ENCODE peak calls at places on chromosomes 6 and 20, in four cellular contexts. K is GM12892, U is ovary, D is heart left ventricle. N is an unnamed sample.

GRCh38 chr6:78397537-78397936 is 469.8 kb upstream of the IRAK1BP1 start:
- DNase-seq in K (no peak), U (no peak), D (no peak), N (no peak)

GRCh38 chr20:50843331-50844276 is 48.7 kb downstream of the BCAS4 start:
- DNase-seq in K (no peak), U (no peak), D (no peak), N (no peak)

GRCh38 chr6:145209312-145209711 is 526.0 kb downstream of the EPM2A start:
- DNase-seq in K (no peak), U (no peak), D (no peak), N (no peak)

GRCh38 chr6:448296-449056 is 56.9 kb downstream of the IRF4 start:
- DNase-seq in K (no peak), U (no peak), D (no peak), N (no peak)

GRCh38 chr20:47662483-47663353 is 122.6 kb downstream of the SULF2 start:
- DNase-seq in K (no peak), U (no peak), D (no peak), N (no peak)

GRCh38 chr6:17962436-17963031 is 24.9 kb downstream of the KIF13A start:
- DNase-seq in K (no peak), U (no peak), D (peak; percentile 78), N (peak; percentile 84)

GRCh38 chr6:130070306-130070705 is 51.9 kb downstream of the L3MBTL3 start:
- DNase-seq in K (no peak), U (no peak), D (no peak), N (no peak)

GRCh38 chr6:108945686-108946158 is 97.5 kb downstream of the ARMC2 start:
- DNase-seq in K (no peak), U (peak; percentile 92), D (peak; percentile 90), N (no peak)

GRCh38 chr20:20223981-20224380 is 143.9 kb upstream of the INSM1 start:
- DNase-seq in K (no peak), U (no peak), D (no peak), N (no peak)

GRCh38 chr6:84074988-84075781 is 41.6 kb downstream of the MRAP2 start:
- DNase-seq in K (no peak), U (no peak), D (no peak), N (no peak)

GRCh38 chr6:3357669-3358068 is 98.9 kb downstream of the PSMG4 start:
- DNase-seq in K (no peak), U (no peak), D (no peak), N (no peak)

GRCh38 chr6:116369540-116370327 is 1.0 kb upstream of the DSE start:
- DNase-seq in K (peak; percentile 23), U (no peak), D (no peak), N (no peak)

GRCh38 chr6:158708239-158708638 is 58.4 kb downstream of the SYTL3 start:
- DNase-seq in K (no peak), U (peak; percentile 73), D (peak; percentile 72), N (no peak)

GRCh38 chr20:10271470-10272219 is 53.0 kb downstream of the SNAP25 start:
- DNase-seq in K (no peak), U (no peak), D (no peak), N (no peak)

GRCh38 chr6:107736713-107737396 is 87.3 kb downstream of the SCML4 start:
- DNase-seq in K (no peak), U (no peak), D (no peak), N (no peak)

GRCh38 chr6:81761197-81761596 is 8.7 kb upstream of the TENT5A start:
- DNase-seq in K (no peak), U (no peak), D (no peak), N (no peak)

GRCh38 chr20:64137598-64138031 is 26.6 kb upstream of the MYT1 start:
- DNase-seq in K (no peak), U (no peak), D (peak; percentile 46), N (no peak)

GRCh38 chr6:111810321-111811235 is 62.7 kb downstream of the FYN start:
- DNase-seq in K (no peak), U (no peak), D (no peak), N (no peak)

GRCh38 chr6:88302769-88303230 is 136.7 kb upstream of the CNR1 start:
- DNase-seq in K (no peak), U (no peak), D (no peak), N (no peak)

GRCh38 chr6:142698751-142699150 is 246.2 kb downstream of the HIVEP2 start:
- DNase-seq in K (no peak), U (no peak), D (no peak), N (no peak)

GRCh38 chr20:16125810-16126209 is 447.4 kb downstream of the KIF16B start:
- DNase-seq in K (no peak), U (no peak), D (no peak), N (no peak)

GRCh38 chr20:3864518-3864917 is 17.9 kb downstream of the MAVS start:
- DNase-seq in K (no peak), U (peak; percentile 51), D (no peak), N (no peak)

GRCh38 chr6:109690373-109690739 is 646 bp downstream of the AK9 start:
- DNase-seq in K (peak; percentile 42), U (peak; percentile 53), D (peak; percentile 72), N (no peak)

GRCh38 chr6:28923318-28924102 is at the start of gene TRIM27:
- DNase-seq in K (peak; percentile 80), U (peak; percentile 92), D (peak; percentile 96), N (peak; percentile 80)
- TF ChIP-seq POLR2A in K (peak; percentile 93), U (peak; percentile 79), D (no peak), N (peak; percentile 92)

DNA sequence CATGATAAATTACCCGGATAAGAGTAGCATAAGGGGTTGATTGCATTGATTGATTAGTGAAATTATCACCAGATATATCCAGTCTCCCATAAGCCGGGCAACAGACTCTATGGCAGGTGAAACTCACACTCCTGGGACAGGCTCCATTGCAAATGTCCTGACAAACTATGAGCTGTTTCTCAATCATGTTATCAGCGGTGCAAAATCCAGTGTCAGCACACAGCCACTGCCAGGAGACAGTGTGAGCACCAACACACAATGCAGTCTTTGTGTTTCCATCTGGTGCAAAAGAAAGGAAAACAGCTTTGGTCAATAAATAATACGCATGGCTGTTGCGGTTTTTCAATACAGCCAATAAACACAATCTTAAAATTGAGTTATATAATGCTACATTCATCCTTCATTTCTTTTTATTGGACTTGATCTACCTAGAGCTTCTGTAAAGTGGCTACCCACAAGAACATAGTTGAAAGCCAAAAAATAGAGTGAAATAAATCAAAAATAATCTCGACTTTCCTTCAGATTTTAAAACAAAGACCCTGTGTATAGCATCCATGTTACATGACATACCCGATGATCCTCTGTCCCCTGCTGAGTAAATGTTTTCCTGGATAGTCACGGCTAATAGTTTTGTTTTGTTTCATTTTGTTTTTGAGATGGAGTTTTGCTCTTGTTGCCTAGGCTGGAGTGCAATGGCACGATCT is 64.3 kb upstream of the AFDN start:
- DNase-seq in K (no peak), U (no peak), D (no peak), N (no peak)
- TF ChIP-seq POLR2A in K (no peak), U (no peak), D (no peak), N (no peak)

GRCh38 chr20:1467355-1468116 is 887 bp upstream of the NSFL1C start:
- DNase-seq in K (no peak), U (peak; percentile 27), D (no peak), N (no peak)
- TF ChIP-seq POLR2A in K (no peak), U (no peak), D (no peak), N (no peak)

DNA sequence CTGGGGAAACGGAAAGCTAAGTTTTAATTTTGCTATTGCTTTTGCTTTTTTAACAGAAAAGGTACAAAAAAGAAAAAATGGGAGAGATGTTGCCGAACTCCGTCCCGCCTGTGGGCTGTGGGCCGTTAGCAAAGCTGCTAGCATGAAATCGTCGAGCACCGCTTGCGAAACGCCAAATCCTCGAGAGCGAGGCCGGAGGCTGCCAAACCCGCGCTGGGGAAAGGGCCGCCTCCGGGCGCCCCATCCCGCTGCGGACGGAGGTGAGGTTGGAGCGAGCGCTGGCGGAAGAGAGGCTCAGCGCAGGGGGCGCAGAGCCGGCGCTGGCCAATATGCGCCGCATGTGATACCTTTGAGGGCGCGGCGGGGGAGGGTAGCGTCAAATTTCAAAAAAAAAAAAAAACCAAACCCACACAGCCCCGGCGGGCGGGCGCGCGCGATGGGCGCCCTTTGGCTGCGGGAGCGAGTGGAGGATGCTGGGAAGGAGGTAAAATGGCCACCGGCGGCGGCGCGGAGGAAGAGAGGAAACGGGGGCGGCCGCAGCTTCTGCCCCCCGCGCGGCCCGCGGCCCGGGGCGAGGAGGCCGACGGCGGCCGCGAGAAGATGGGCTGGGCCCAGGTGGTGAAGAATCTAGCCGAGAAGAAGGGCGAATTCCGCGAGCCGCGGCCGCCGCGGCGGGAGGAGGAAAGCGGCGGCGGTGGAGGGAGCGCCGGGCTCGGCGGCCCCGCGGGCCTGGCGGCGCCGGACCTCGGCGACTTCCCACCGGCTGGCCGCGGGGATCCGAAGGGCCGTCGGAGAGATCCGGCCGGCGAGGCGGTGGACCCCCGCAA is at the start of gene ZCCHC3:
- DNase-seq in K (peak; percentile 85), U (peak; percentile 92), D (peak; percentile 92), N (peak; percentile 74)
- TF ChIP-seq POLR2A in K (peak; percentile 84), U (peak; percentile 43), D (no peak), N (peak; percentile 73)

DNA sequence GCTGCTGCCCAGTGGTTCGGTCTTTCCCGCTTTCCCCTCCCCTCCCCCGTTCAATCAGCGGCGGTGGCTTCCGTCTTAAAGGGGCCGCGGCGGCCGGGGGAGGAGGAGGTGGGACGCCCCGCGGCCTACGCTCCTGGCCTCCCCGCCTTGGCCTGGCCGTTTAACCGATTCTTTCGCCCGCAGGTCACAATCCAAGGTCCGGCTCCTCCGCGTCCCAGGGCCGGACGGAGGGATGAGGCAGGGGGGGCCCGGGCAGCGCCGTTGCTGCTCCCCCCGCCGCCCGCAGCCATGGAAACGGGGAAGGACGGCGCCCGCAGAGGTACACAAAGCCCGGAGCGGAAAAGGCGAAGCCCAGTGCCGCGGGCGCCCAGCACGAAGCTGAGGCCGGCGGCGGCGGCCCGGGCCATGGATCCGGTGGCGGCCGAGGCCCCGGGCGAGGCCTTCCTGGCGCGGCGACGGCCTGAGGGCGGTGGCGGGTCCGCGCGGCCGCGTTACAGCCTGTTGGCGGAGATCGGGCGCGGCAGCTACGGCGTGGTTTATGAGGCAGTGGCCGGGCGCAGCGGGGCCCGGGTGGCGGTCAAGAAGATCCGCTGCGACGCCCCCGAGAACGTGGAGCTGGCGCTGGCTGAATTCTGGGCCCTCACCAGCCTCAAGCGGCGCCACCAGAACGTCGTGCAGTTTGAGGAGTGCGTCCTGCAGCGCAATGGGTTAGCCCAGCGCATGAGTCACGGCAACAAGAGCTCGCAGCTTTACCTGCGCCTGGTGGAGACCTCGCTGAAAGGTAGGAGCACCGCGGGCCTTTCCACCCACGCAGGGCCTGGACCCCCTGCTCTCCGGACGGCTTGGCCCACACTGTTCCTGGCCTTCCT is 1.2 kb downstream of the STK35 start:
- DNase-seq in K (peak; percentile 88), U (peak; percentile 87), D (peak; percentile 92), N (peak; percentile 76)
- TF ChIP-seq POLR2A in K (peak; percentile 56), U (peak; percentile 83), D (no peak), N (peak; percentile 75)